ENCODE peak calls at places on chromosomes 6 and 20, in nine cellular contexts. O is hepatocyte, T is neural progenitor cell, F is PC-3, Z is GM23248, K is GM23338, M is SK-N-SH, U is HCT116, W is MM.1S. H is an unnamed sample. For H3K4me1, the result is how much of the 10 kb centered on the place peaks cover.

GRCh38 chr6:3294921-3295871 is 36.4 kb downstream of the PSMG4 start:
- DNase-seq in O (peak), T (peak), F (peak), Z (no peak), K (peak), M (peak), U (no peak), W (no peak), H (peak)

GRCh38 chr6:13725570-13725969 is 13.9 kb upstream of the RANBP9 start:
- DNase-seq in O (no peak), T (no peak), F (peak), Z (peak), K (no peak), M (no peak), U (peak), W (no peak), H (no peak)

GRCh38 chr6:53793318-53793975 is 1.4 kb upstream of the LRRC1 start:
- DNase-seq in O (peak), T (peak), F (peak), Z (peak), K (peak), M (peak), U (peak), W (peak), H (peak)

GRCh38 chr6:156420172-156420993 is 356.8 kb upstream of the ARID1B start:
- DNase-seq in O (no peak), T (no peak), F (no peak), Z (no peak), K (no peak), M (no peak), U (no peak), W (no peak), H (no peak)

GRCh38 chr6:105138141-105138540 is 41.7 kb downstream of the POPDC3 start:
- DNase-seq in O (no peak), T (no peak), F (no peak), Z (no peak), K (no peak), M (no peak), U (no peak), W (no peak), H (no peak)

GRCh38 chr6:74113901-74114300 is 417.9 kb downstream of the CD109 start:
- DNase-seq in O (no peak), T (no peak), F (peak), Z (no peak), K (no peak), M (no peak), U (no peak), W (no peak), H (no peak)

GRCh38 chr6:154276810-154277577 is 79.6 kb downstream of the IPCEF1 start:
- DNase-seq in O (peak), T (peak), F (peak), Z (peak), K (peak), M (peak), U (peak), W (peak), H (peak)

GRCh38 chr20:35215066-35215956 is 11.2 kb upstream of the MMP24 start:
- DNase-seq in O (no peak), T (no peak), F (peak), Z (peak), K (no peak), M (no peak), U (no peak), W (no peak), H (no peak)

GRCh38 chr6:16739329-16739801 is 21.9 kb downstream of the ATXN1 start:
- DNase-seq in O (no peak), T (peak), F (no peak), Z (peak), K (peak), M (no peak), U (no peak), W (no peak), H (no peak)

GRCh38 chr6:163923658-163924411 is 509.3 kb downstream of the QKI start:
- DNase-seq in O (no peak), T (no peak), F (no peak), Z (no peak), K (no peak), M (no peak), U (no peak), W (no peak), H (no peak)

DNA sequence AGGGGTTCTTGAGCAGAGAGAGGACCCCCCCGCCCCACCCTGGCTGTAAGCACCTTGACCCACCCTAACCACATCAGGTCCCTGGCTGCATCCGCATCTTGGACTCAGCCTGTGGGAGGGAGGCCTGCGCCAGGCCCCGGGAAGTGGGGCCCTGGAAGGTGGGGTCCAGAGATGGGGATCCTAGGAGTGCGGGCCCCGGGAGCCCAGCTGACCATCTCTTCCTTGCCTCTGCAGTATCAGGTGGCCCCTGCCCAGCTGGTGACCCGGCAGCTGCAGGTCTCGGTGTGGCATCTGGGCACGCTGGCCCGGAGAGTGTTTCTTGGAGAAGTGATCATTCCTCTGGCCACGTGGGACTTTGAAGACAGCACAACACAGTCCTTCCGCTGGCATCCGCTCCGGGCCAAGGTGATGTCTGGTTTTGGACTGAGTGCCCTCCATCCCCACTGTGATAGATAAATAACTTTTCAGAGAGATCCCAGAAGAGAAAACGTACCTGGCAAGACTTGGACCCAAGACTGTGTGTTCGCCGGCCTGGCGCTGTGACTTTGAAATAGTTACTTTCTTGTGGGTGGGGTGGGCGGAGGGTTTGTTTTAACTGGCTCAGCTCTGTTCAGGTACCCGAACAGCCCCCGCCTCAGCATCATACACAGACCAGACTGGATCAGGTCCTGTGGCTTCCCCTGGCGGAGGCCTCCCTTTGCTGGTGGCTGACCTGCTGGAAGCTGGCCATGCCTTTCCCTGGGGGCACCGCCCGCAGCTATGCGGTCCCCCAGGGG is 62.0 kb downstream of the EZR start:
- DNase-seq in O (no peak), T (no peak), F (no peak), Z (no peak), K (no peak), M (no peak), U (no peak), W (no peak), H (no peak)
- H3K4me1 ChIP-seq in O (under half), T (under half), F (under half), Z (under half), K (under half), M (under half), U (half or more), W (under half), H (under half)

GRCh38 chr20:22582960-22583772 is 1.2 kb downstream of the FOXA2 start:
- DNase-seq in O (peak), T (peak), F (peak), Z (peak), K (peak), M (no peak), U (no peak), W (no peak), H (no peak)

GRCh38 chr20:22584922-22585785 is 782 bp upstream of the FOXA2 start:
- DNase-seq in O (peak), T (peak), F (peak), Z (no peak), K (peak), M (no peak), U (no peak), W (no peak), H (no peak)

GRCh38 chr20:22583773-22584629 is at the start of gene FOXA2:
- DNase-seq in O (peak), T (peak), F (peak), Z (no peak), K (peak), M (no peak), U (no peak), W (no peak), H (no peak)

GRCh38 chr20:22585786-22586493 is 1.6 kb upstream of the FOXA2 start:
- DNase-seq in O (no peak), T (no peak), F (no peak), Z (no peak), K (no peak), M (no peak), U (no peak), W (no peak), H (no peak)

GRCh38 chr20:22584630-22584921 is 204 bp upstream of the FOXA2 start:
- DNase-seq in O (peak), T (peak), F (peak), Z (no peak), K (peak), M (no peak), U (no peak), W (no peak), H (no peak)
- H3K4me3 ChIP-seq in O (peak), T (peak), F (peak), Z (no peak), K (peak), M (no peak), U (no peak), W (no peak), H (no peak)

GRCh38 chr20:6152777-6153176 is 29.9 kb upstream of the FERMT1 start:
- DNase-seq in O (no peak), T (no peak), F (no peak), Z (no peak), K (no peak), M (no peak), U (no peak), W (no peak), H (no peak)
- TF ChIP-seq EZH2phosphoT487 in O (no peak), T (no peak), F (no peak), Z (no peak), K (no peak), M (no peak), U (no peak), W (no peak), H (no peak)

DNA sequence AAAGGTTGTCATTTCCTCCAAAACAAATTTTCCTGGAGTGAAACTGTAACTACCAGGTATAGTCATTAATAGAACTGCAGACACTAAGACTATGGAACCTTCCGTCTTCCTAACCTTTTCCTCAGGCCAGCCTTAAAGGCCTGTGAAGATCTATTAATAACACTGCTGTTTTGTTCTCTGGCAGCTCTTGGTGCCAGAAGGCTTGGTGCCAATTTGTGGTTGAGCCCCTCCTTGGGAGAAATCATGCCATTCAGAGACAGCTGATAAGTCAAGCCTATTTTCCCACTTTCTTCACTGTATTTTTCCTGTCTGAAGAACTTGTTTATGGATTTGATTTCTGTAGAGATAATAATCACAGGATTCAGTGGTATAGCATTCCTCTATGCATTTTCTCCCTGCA is 64.8 kb downstream of the HCRTR2 start:
- DNase-seq in O (peak), T (no peak), F (peak), Z (no peak), K (no peak), M (no peak), U (no peak), W (no peak), H (no peak)
- H3K4me1 ChIP-seq in O (under half), T (under half), F (under half), Z (under half), K (under half), M (under half), U (under half), W (under half), H (under half)

GRCh38 chr6:108653864-108654402 is 93.2 kb downstream of the FOXO3 start:
- DNase-seq in O (no peak), T (no peak), F (peak), Z (peak), K (no peak), M (no peak), U (no peak), W (no peak), H (no peak)

GRCh38 chr6:108652375-108652774 is 91.7 kb downstream of the FOXO3 start:
- DNase-seq in O (no peak), T (no peak), F (no peak), Z (peak), K (no peak), M (no peak), U (no peak), W (no peak), H (no peak)

GRCh38 chr6:108655840-108656650 is 95.3 kb downstream of the FOXO3 start:
- DNase-seq in O (peak), T (no peak), F (no peak), Z (peak), K (no peak), M (peak), U (no peak), W (no peak), H (no peak)

GRCh38 chr6:108656834-108657233 is 96.1 kb downstream of the FOXO3 start:
- DNase-seq in O (no peak), T (no peak), F (no peak), Z (no peak), K (no peak), M (no peak), U (no peak), W (no peak), H (no peak)

GRCh38 chr6:108654465-108655106 is 93.9 kb downstream of the FOXO3 start:
- DNase-seq in O (no peak), T (no peak), F (no peak), Z (no peak), K (no peak), M (no peak), U (no peak), W (no peak), H (no peak)
- H3K4me3 ChIP-seq in O (no peak), T (no peak), F (no peak), Z (no peak), K (no peak), M (no peak), U (no peak), W (no peak), H (no peak)

GRCh38 chr6:113856571-113857564 is at the start of gene MARCKS:
- DNase-seq in O (peak), T (peak), F (peak), Z (peak), K (peak), M (peak), U (peak), W (peak), H (peak)

GRCh38 chr6:113854531-113855499 is 2.3 kb upstream of the MARCKS start:
- DNase-seq in O (peak), T (peak), F (peak), Z (peak), K (peak), M (peak), U (no peak), W (peak), H (peak)

GRCh38 chr6:113857565-113858066 is 471 bp downstream of the MARCKS start:
- DNase-seq in O (peak), T (peak), F (no peak), Z (peak), K (peak), M (peak), U (no peak), W (peak), H (no peak)

GRCh38 chr6:113855500-113856010 is 1.6 kb upstream of the MARCKS start:
- DNase-seq in O (peak), T (peak), F (peak), Z (peak), K (peak), M (no peak), U (no peak), W (peak), H (no peak)

GRCh38 chr6:113856011-113856551 is 1.1 kb upstream of the MARCKS start:
- DNase-seq in O (peak), T (peak), F (peak), Z (peak), K (peak), M (peak), U (no peak), W (peak), H (no peak)
- TF ChIP-seq EZH2phosphoT487 in O (no peak), T (no peak), F (no peak), Z (no peak), K (no peak), M (no peak), U (no peak), W (no peak), H (no peak)

GRCh38 chr6:31660224-31660997 is at the start of gene C6orf47:
- DNase-seq in O (peak), T (peak), F (peak), Z (peak), K (peak), M (peak), U (peak), W (peak), H (peak)

GRCh38 chr6:31658158-31658688 is 2.4 kb downstream of the C6orf47 start:
- DNase-seq in O (no peak), T (no peak), F (no peak), Z (no peak), K (no peak), M (no peak), U (no peak), W (no peak), H (no peak)

GRCh38 chr6:31657406-31658157 is 1.9 kb downstream of the APOM start:
- DNase-seq in O (no peak), T (no peak), F (peak), Z (peak), K (no peak), M (no peak), U (no peak), W (no peak), H (no peak)

GRCh38 chr6:31659649-31660223 is 842 bp downstream of the C6orf47 start:
- DNase-seq in O (peak), T (peak), F (peak), Z (peak), K (peak), M (no peak), U (no peak), W (peak), H (peak)

DNA sequence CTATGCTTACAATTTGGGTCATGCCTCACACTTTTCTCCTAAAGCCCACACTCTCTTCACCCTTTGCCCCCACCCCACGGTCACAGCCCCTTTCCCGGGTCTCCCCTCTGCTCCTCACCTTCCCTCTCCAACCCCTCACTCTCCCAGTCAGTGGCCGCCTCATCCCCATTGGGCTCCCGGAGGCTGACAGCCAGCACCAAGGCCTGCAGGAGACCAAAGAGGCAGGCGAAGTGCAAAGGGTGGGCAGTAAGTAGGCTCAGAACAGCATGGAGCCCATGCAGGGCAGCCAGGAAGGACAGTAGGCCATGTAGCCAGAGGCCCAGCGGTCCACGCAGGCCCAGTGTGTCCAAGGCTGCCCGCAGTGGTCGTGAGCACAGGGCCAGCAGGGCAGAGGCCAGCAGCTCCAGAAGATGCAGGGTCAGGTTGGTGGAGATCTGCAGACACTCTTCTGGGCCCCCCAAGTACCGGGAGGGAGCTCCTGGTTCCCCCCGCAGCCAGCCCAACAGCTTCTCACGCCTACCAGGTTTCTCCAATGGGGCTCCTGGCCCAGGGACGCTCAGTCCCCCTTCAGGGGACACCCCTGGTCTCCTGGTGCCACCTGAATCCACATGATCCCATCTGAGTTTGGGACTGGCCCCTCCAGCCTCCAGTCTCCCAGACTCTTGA is 1.5 kb downstream of the C6orf47 start:
- DNase-seq in O (no peak), T (no peak), F (no peak), Z (no peak), K (no peak), M (no peak), U (no peak), W (no peak), H (no peak)
- H3K4me1 ChIP-seq in O (under half), T (under half), F (under half), Z (under half), K (under half), M (under half), U (under half), W (under half), H (half or more)

GRCh38 chr6:167113047-167113446 is 9.8 kb upstream of the CCR6 start:
- DNase-seq in O (no peak), T (no peak), F (no peak), Z (no peak), K (no peak), M (no peak), U (no peak), W (no peak), H (peak)

GRCh38 chr6:167111597-167111996 is 11.3 kb upstream of the CCR6 start:
- DNase-seq in O (no peak), T (no peak), F (no peak), Z (no peak), K (no peak), M (no peak), U (no peak), W (no peak), H (no peak)

GRCh38 chr6:167115054-167115453 is 7.8 kb upstream of the CCR6 start:
- DNase-seq in O (no peak), T (no peak), F (no peak), Z (no peak), K (peak), M (peak), U (no peak), W (no peak), H (peak)

GRCh38 chr6:167113935-167114910 is 8.7 kb upstream of the CCR6 start:
- DNase-seq in O (no peak), T (no peak), F (no peak), Z (no peak), K (no peak), M (peak), U (no peak), W (no peak), H (peak)

GRCh38 chr6:167112421-167112820 is 10.5 kb upstream of the CCR6 start:
- DNase-seq in O (no peak), T (no peak), F (no peak), Z (no peak), K (no peak), M (no peak), U (no peak), W (no peak), H (no peak)
- H3K4me3 ChIP-seq in O (no peak), T (no peak), F (no peak), Z (no peak), K (no peak), M (no peak), U (no peak), W (no peak), H (peak)

GRCh38 chr6:165913676-165914570 is 250.9 kb upstream of the PDE10A start:
- DNase-seq in O (no peak), T (no peak), F (no peak), Z (no peak), K (no peak), M (no peak), U (no peak), W (no peak), H (no peak)

GRCh38 chr6:165920896-165921671 is 246.6 kb downstream of the TBXT start:
- DNase-seq in O (no peak), T (no peak), F (no peak), Z (peak), K (no peak), M (no peak), U (no peak), W (no peak), H (no peak)

GRCh38 chr6:165910184-165910583 is 247.1 kb upstream of the PDE10A start:
- DNase-seq in O (no peak), T (no peak), F (no peak), Z (no peak), K (no peak), M (no peak), U (no peak), W (no peak), H (no peak)

GRCh38 chr6:165917576-165917975 is 250.1 kb downstream of the TBXT start:
- DNase-seq in O (no peak), T (no peak), F (no peak), Z (no peak), K (no peak), M (no peak), U (no peak), W (no peak), H (no peak)

GRCh38 chr6:165915022-165915770 is 252.2 kb upstream of the PDE10A start:
- DNase-seq in O (no peak), T (no peak), F (no peak), Z (no peak), K (no peak), M (no peak), U (no peak), W (no peak), H (no peak)
- TF ChIP-seq EZH2phosphoT487 in O (no peak), T (no peak), F (no peak), Z (no peak), K (no peak), M (no peak), U (no peak), W (no peak), H (no peak)